ENCODE peak calls at places on chromosomes 11 and 22, in five cellular contexts. L is K562, G is HCT116, Q is GM12892, B is transverse colon. T is an unnamed sample.

GRCh38 chr11:64605248-64605560 is 14.2 kb downstream of the SLC22A12 start:
- DNase-seq in L (peak), B (no peak), G (no peak), Q (no peak), T (no peak)

GRCh38 chr22:39748877-39749276 is 144.7 kb downstream of the ENTHD1 start:
- DNase-seq in L (no peak), B (no peak), G (no peak), Q (no peak), T (no peak)

GRCh38 chr11:84398017-84398626 is 1112.0 kb upstream of the CCDC90B start:
- DNase-seq in Q (no peak), L (no peak), G (no peak), B (no peak), T (peak)

GRCh38 chr22:35839811-35840739 is 122.4 kb downstream of the APOL5 start:
- DNase-seq in L (peak), Q (no peak), G (peak), B (peak), T (peak)

GRCh38 chr22:26768986-26769385 is 111.6 kb downstream of the MIAT start:
- DNase-seq in B (no peak), Q (no peak), G (no peak), L (no peak), T (no peak)

GRCh38 chr11:66970371-66970807 is 4.7 kb upstream of the C11orf86 start:
- DNase-seq in G (no peak), B (no peak), Q (no peak), L (no peak), T (no peak)

GRCh38 chr11:36469881-36470802 is 39.9 kb downstream of the TRAF6 start:
- DNase-seq in L (no peak), G (no peak), Q (no peak), B (no peak), T (no peak)

GRCh38 chr11:43825217-43825816 is 55.3 kb upstream of the ALKBH3 start:
- DNase-seq in B (no peak), Q (no peak), G (peak), L (peak), T (peak)

GRCh38 chr22:41425704-41426365 is 20.8 kb downstream of the TOB2 start:
- DNase-seq in L (no peak), B (no peak), Q (no peak), G (no peak), T (no peak)

GRCh38 chr11:66595245-66595904 is 2.4 kb downstream of the CCS start:
- DNase-seq in G (no peak), L (peak), B (peak), Q (no peak), T (no peak)

GRCh38 chr11:120195601-120196289 is 15.1 kb upstream of the OAF start:
- DNase-seq in B (no peak), Q (no peak), L (no peak), G (no peak), T (no peak)

GRCh38 chr22:41512421-41513194 is 31.7 kb downstream of the POLR3H start:
- DNase-seq in B (no peak), G (peak), Q (no peak), L (peak), T (no peak)

GRCh38 chr11:128734439-128735224 is 40.8 kb downstream of the FLI1 start:
- DNase-seq in B (peak), Q (no peak), L (no peak), G (no peak), T (no peak)

GRCh38 chr11:14612624-14613023 is 31.0 kb upstream of the PDE3B start:
- DNase-seq in L (no peak), G (no peak), Q (no peak), B (no peak), T (no peak)

GRCh38 chr11:43581370-43582023 is 99.0 kb upstream of the HSD17B12 start:
- DNase-seq in L (no peak), B (no peak), G (no peak), Q (no peak), T (peak)

GRCh38 chr22:46052801-46053562 is 76.0 kb upstream of the WNT7B start:
- DNase-seq in B (peak), Q (no peak), L (no peak), G (no peak), T (peak)

GRCh38 chr22:44752285-44753188 is at the start of gene ARHGAP8:
- DNase-seq in L (peak), B (peak), Q (no peak), G (no peak), T (peak)

GRCh38 chr11:86341382-86341781 is 33.3 kb upstream of the CCDC81 start:
- DNase-seq in B (no peak), G (no peak), Q (no peak), L (no peak), T (no peak)

GRCh38 chr11:9014826-9015225 is 11.0 kb upstream of the NRIP3 start:
- DNase-seq in B (no peak), L (no peak), Q (no peak), G (no peak), T (no peak)
- TF ChIP-seq POLR2AphosphoS5 in B (no peak), L (no peak), Q (no peak), G (no peak), T (no peak)

GRCh38 chr11:72120930-72121329 is 8.4 kb upstream of the ANAPC15 start:
- DNase-seq in L (no peak), B (no peak), G (no peak), Q (no peak), T (no peak)
- TF ChIP-seq POLR2AphosphoS5 in L (no peak), B (no peak), G (no peak), Q (no peak), T (no peak)

GRCh38 chr11:31795706-31796522 is 15.2 kb downstream of the PAX6 start:
- DNase-seq in L (no peak), G (no peak), Q (no peak), B (no peak), T (no peak)

GRCh38 chr11:31798057-31799035 is 12.8 kb downstream of the PAX6 start:
- DNase-seq in Q (no peak), B (no peak), L (no peak), G (no peak), T (peak)

GRCh38 chr11:31796523-31797226 is 14.4 kb downstream of the PAX6 start:
- DNase-seq in G (no peak), Q (no peak), L (no peak), B (no peak), T (no peak)

GRCh38 chr11:31799036-31799793 is 11.9 kb downstream of the PAX6 start:
- DNase-seq in L (no peak), Q (no peak), G (no peak), B (no peak), T (peak)

DNA sequence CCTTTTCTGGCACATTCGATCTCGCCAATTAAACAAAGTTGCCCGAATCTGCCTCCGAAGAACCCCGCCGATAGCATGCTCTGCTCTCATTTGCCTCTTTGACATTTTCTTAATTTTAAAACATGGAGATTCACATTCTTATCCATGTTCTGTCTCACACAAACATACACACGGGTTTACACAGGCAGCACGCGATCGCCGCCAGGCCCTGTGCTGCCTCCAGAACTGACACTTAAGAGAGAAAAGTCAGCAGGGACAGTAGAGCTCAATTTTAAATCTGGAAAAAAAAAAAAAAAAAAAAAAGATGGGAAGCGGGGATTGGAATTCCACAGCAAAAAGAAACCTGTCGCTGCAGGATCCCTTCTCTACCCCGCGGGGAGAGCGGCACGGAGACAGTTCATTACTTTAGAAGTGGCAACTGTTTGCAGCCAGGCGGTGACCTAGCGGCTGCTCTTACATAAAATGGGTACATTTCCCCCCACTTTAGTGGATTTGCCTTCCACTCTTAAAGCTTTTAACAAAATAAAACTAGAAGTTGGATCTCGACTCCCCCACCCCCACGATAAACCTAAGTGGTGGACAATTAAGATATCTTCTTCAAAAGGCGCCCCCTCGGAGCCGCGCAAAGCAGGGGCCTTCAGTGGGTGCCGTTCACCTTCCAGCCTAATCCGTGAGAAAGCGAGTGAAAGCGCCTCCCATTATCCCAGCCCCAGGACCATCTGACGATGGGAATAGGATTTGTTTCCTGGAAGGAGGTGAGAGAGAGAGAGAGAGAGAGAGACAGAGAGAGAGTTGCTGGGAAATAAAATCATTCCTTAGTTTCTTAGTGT is 13.7 kb downstream of the PAX6 start:
- DNase-seq in B (no peak), Q (no peak), L (no peak), G (no peak), T (no peak)
- TF ChIP-seq POLR2AphosphoS5 in B (no peak), Q (no peak), L (no peak), G (no peak), T (no peak)

GRCh38 chr11:10807629-10808552 is 835 bp downstream of the EIF4G2 start:
- DNase-seq in Q (peak), B (peak), L (peak), G (no peak), T (peak)
- TF ChIP-seq POLR2AphosphoS5 in Q (no peak), B (no peak), L (peak), G (no peak), T (no peak)

GRCh38 chr22:50216684-50217520 is 16.1 kb downstream of the SELENOO start:
- DNase-seq in Q (no peak), L (no peak), B (no peak), G (no peak), T (no peak)
- TF ChIP-seq POLR2AphosphoS5 in Q (peak), L (no peak), B (no peak), G (no peak), T (no peak)